ENCODE peak calls at places on chromosomes 3 and 15, in five cellular contexts. F, C, O, K and T are unnamed samples.

GRCh38 chr15:62896969-62897486 is 145.5 kb upstream of the TPM1 start:
- DNase-seq in F (peak; percentile 36), C (peak; percentile 100), O (peak; percentile 95), K (no peak), T (no peak)

GRCh38 chr3:4693620-4694019 is 200.5 kb downstream of the ITPR1 start:
- DNase-seq in F (no peak), C (no peak), O (no peak), K (no peak), T (no peak)

GRCh38 chr3:139323146-139323545 is 20.7 kb upstream of the MRPS22 start:
- DNase-seq in F (no peak), C (no peak), O (no peak), K (no peak), T (no peak)

GRCh38 chr3:5221701-5222100 is 34.2 kb downstream of the EDEM1 start:
- DNase-seq in F (no peak), C (no peak), O (no peak), K (no peak), T (no peak)

GRCh38 chr3:184553385-184553784 is 8.2 kb upstream of the EPHB3 start:
- DNase-seq in F (no peak), C (no peak), O (no peak), K (no peak), T (no peak)

GRCh38 chr3:74883690-74884089 is 269.2 kb upstream of the CNTN3 start:
- DNase-seq in F (no peak), C (peak; percentile 1), O (no peak), K (no peak), T (peak; percentile 14)

GRCh38 chr3:143895805-143896204 is 47.5 kb upstream of the SLC9A9 start:
- DNase-seq in F (no peak), C (peak; percentile 3), O (no peak), K (no peak), T (no peak)

GRCh38 chr3:30659270-30660127 is 53.1 kb downstream of the TGFBR2 start:
- DNase-seq in F (no peak), C (peak; percentile 97), O (peak; percentile 33), K (no peak), T (no peak)

GRCh38 chr15:40103864-40104271 is 4.8 kb downstream of the BMF start:
- DNase-seq in F (no peak), C (peak; percentile 44), O (no peak), K (no peak), T (no peak)

GRCh38 chr3:64443553-64444331 is 218.5 kb upstream of the PRICKLE2 start:
- DNase-seq in F (no peak), C (peak; percentile 85), O (no peak), K (no peak), T (no peak)

GRCh38 chr15:73682597-73683090 is 1.5 kb upstream of the CD276 start:
- DNase-seq in F (no peak), C (no peak), O (no peak), K (no peak), T (no peak)

GRCh38 chr15:76116138-76116885 is 56.5 kb downstream of the TMEM266 start:
- DNase-seq in F (no peak), C (no peak), O (no peak), K (no peak), T (no peak)